ENCODE peak calls at places on chromosomes 2 and 18, in seven cellular contexts. One of them, this sample, is unnamed. For H3K9me3, the result is how much of the 10 kb centered on the place peaks cover.

GRCh38 chr2:46187112-46187618 is 110.0 kb upstream of the EPAS1 start:
- DNase-seq in heart right ventricle: no peak
- DNase-seq in lung: no peak
- DNase-seq in IMR-90: peak
- DNase-seq in GM23248: peak
- DNase-seq in right cardiac atrium: no peak
- DNase-seq in neuronal stem cell: no peak
- DNase-seq in this sample: peak

GRCh38 chr18:47036298-47036874 is 965 bp upstream of the ELOA2 start:
- DNase-seq in heart right ventricle: no peak
- DNase-seq in lung: no peak
- DNase-seq in IMR-90: peak
- DNase-seq in GM23248: peak
- DNase-seq in right cardiac atrium: no peak
- DNase-seq in neuronal stem cell: no peak
- DNase-seq in this sample: peak

GRCh38 chr2:189599245-189599644 is 18.7 kb upstream of the SLC40A1 start:
- DNase-seq in heart right ventricle: no peak
- DNase-seq in lung: no peak
- DNase-seq in IMR-90: peak
- DNase-seq in GM23248: no peak
- DNase-seq in right cardiac atrium: no peak
- DNase-seq in neuronal stem cell: no peak
- DNase-seq in this sample: no peak

GRCh38 chr2:185279999-185280398 is 458.6 kb upstream of the FSIP2 start:
- DNase-seq in heart right ventricle: no peak
- DNase-seq in lung: no peak
- DNase-seq in IMR-90: peak
- DNase-seq in GM23248: peak
- DNase-seq in right cardiac atrium: no peak
- DNase-seq in neuronal stem cell: no peak
- DNase-seq in this sample: no peak

GRCh38 chr18:46462523-46462922 is 194.5 kb downstream of the LOXHD1 start:
- DNase-seq in heart right ventricle: no peak
- DNase-seq in lung: no peak
- DNase-seq in IMR-90: no peak
- DNase-seq in GM23248: no peak
- DNase-seq in right cardiac atrium: no peak
- DNase-seq in neuronal stem cell: no peak
- DNase-seq in this sample: no peak

GRCh38 chr2:214410918-214411554 is at the start of gene VWC2L:
- DNase-seq in heart right ventricle: peak
- DNase-seq in lung: peak
- DNase-seq in IMR-90: peak
- DNase-seq in GM23248: peak
- DNase-seq in right cardiac atrium: peak
- DNase-seq in neuronal stem cell: peak
- DNase-seq in this sample: peak

GRCh38 chr2:231576465-231576864 is 16.2 kb upstream of the TEX44 start:
- DNase-seq in heart right ventricle: no peak
- DNase-seq in lung: no peak
- DNase-seq in IMR-90: no peak
- DNase-seq in GM23248: no peak
- DNase-seq in right cardiac atrium: no peak
- DNase-seq in neuronal stem cell: no peak
- DNase-seq in this sample: no peak

GRCh38 chr2:105645031-105645940 is 99.4 kb upstream of the NCK2 start:
- DNase-seq in heart right ventricle: no peak
- DNase-seq in lung: no peak
- DNase-seq in IMR-90: no peak
- DNase-seq in GM23248: no peak
- DNase-seq in right cardiac atrium: no peak
- DNase-seq in neuronal stem cell: no peak
- DNase-seq in this sample: peak

GRCh38 chr2:207473203-207473865 is 56.4 kb upstream of the CREB1 start:
- DNase-seq in heart right ventricle: no peak
- DNase-seq in lung: peak
- DNase-seq in IMR-90: peak
- DNase-seq in GM23248: peak
- DNase-seq in right cardiac atrium: no peak
- DNase-seq in neuronal stem cell: peak
- DNase-seq in this sample: peak

GRCh38 chr2:85792783-85793441 is 39.1 kb downstream of the ATOH8 start:
- DNase-seq in heart right ventricle: no peak
- DNase-seq in lung: no peak
- DNase-seq in IMR-90: peak
- DNase-seq in GM23248: peak
- DNase-seq in right cardiac atrium: peak
- DNase-seq in neuronal stem cell: no peak
- DNase-seq in this sample: no peak

GRCh38 chr2:122098301-122098700 is 342.9 kb downstream of the TSN start:
- DNase-seq in heart right ventricle: no peak
- DNase-seq in lung: no peak
- DNase-seq in IMR-90: no peak
- DNase-seq in GM23248: peak
- DNase-seq in right cardiac atrium: no peak
- DNase-seq in neuronal stem cell: no peak
- DNase-seq in this sample: no peak

GRCh38 chr18:60070631-60071030 is 170.8 kb downstream of the PMAIP1 start:
- DNase-seq in heart right ventricle: no peak
- DNase-seq in lung: no peak
- DNase-seq in IMR-90: no peak
- DNase-seq in GM23248: no peak
- DNase-seq in right cardiac atrium: no peak
- DNase-seq in neuronal stem cell: no peak
- DNase-seq in this sample: no peak

GRCh38 chr2:62489162-62489561 is 16.8 kb downstream of the TMEM17 start:
- DNase-seq in heart right ventricle: no peak
- DNase-seq in lung: no peak
- DNase-seq in IMR-90: peak
- DNase-seq in GM23248: peak
- DNase-seq in right cardiac atrium: no peak
- DNase-seq in neuronal stem cell: no peak
- DNase-seq in this sample: no peak

GRCh38 chr18:10518595-10519273 is 7.1 kb upstream of the NAPG start:
- DNase-seq in heart right ventricle: peak
- DNase-seq in lung: no peak
- DNase-seq in IMR-90: peak
- DNase-seq in GM23248: peak
- DNase-seq in right cardiac atrium: peak
- DNase-seq in neuronal stem cell: no peak
- DNase-seq in this sample: peak

GRCh38 chr2:88196490-88197087 is 26.4 kb downstream of the THNSL2 start:
- DNase-seq in heart right ventricle: no peak
- DNase-seq in lung: no peak
- DNase-seq in IMR-90: no peak
- DNase-seq in GM23248: no peak
- DNase-seq in right cardiac atrium: no peak
- DNase-seq in neuronal stem cell: no peak
- DNase-seq in this sample: no peak

GRCh38 chr18:35616664-35617423 is 35.3 kb downstream of the GALNT1 start:
- DNase-seq in heart right ventricle: no peak
- DNase-seq in lung: peak
- DNase-seq in IMR-90: peak
- DNase-seq in GM23248: peak
- DNase-seq in right cardiac atrium: no peak
- DNase-seq in neuronal stem cell: no peak
- DNase-seq in this sample: no peak

GRCh38 chr2:217471329-217471728 is 531.5 kb downstream of the TNS1 start:
- DNase-seq in heart right ventricle: no peak
- DNase-seq in lung: no peak
- DNase-seq in IMR-90: peak
- DNase-seq in GM23248: peak
- DNase-seq in right cardiac atrium: no peak
- DNase-seq in neuronal stem cell: no peak
- DNase-seq in this sample: no peak

GRCh38 chr2:220044383-220044782 is 417.0 kb downstream of the SLC4A3 start:
- DNase-seq in heart right ventricle: no peak
- DNase-seq in lung: no peak
- DNase-seq in IMR-90: no peak
- DNase-seq in GM23248: no peak
- DNase-seq in right cardiac atrium: no peak
- DNase-seq in neuronal stem cell: no peak
- DNase-seq in this sample: no peak

GRCh38 chr18:75139226-75139911 is 69.6 kb downstream of the PTGR3 start:
- DNase-seq in heart right ventricle: no peak
- DNase-seq in lung: no peak
- DNase-seq in IMR-90: no peak
- DNase-seq in GM23248: no peak
- DNase-seq in right cardiac atrium: no peak
- DNase-seq in neuronal stem cell: no peak
- DNase-seq in this sample: no peak

GRCh38 chr2:1781291-1782080 is 37.2 kb upstream of the PXDN start:
- DNase-seq in heart right ventricle: no peak
- DNase-seq in lung: no peak
- DNase-seq in IMR-90: no peak
- DNase-seq in GM23248: no peak
- DNase-seq in right cardiac atrium: no peak
- DNase-seq in neuronal stem cell: no peak
- DNase-seq in this sample: no peak

GRCh38 chr2:54099834-54100595 is 15.4 kb upstream of the ACYP2 start:
- DNase-seq in heart right ventricle: no peak
- DNase-seq in lung: no peak
- DNase-seq in IMR-90: no peak
- DNase-seq in GM23248: no peak
- DNase-seq in right cardiac atrium: no peak
- DNase-seq in neuronal stem cell: no peak
- DNase-seq in this sample: no peak

GRCh38 chr2:109609352-109610024 is 4.3 kb downstream of the SEPTIN10 start:
- DNase-seq in heart right ventricle: no peak
- DNase-seq in lung: no peak
- DNase-seq in IMR-90: peak
- DNase-seq in GM23248: peak
- DNase-seq in right cardiac atrium: no peak
- DNase-seq in neuronal stem cell: no peak
- DNase-seq in this sample: no peak

GRCh38 chr2:133591164-133591563 is 22.9 kb upstream of the NCKAP5 start:
- DNase-seq in heart right ventricle: no peak
- DNase-seq in lung: no peak
- DNase-seq in IMR-90: no peak
- DNase-seq in GM23248: peak
- DNase-seq in right cardiac atrium: peak
- DNase-seq in neuronal stem cell: no peak
- DNase-seq in this sample: peak

GRCh38 chr2:15177103-15177502 is 384.0 kb downstream of the NBAS start:
- DNase-seq in heart right ventricle: no peak
- DNase-seq in lung: no peak
- DNase-seq in IMR-90: peak
- DNase-seq in GM23248: peak
- DNase-seq in right cardiac atrium: no peak
- DNase-seq in neuronal stem cell: no peak
- DNase-seq in this sample: no peak

GRCh38 chr2:9141706-9142460 is 64.7 kb upstream of the ASAP2 start:
- DNase-seq in heart right ventricle: no peak
- DNase-seq in lung: no peak
- DNase-seq in IMR-90: no peak
- DNase-seq in GM23248: no peak
- DNase-seq in right cardiac atrium: no peak
- DNase-seq in neuronal stem cell: no peak
- DNase-seq in this sample: no peak

GRCh38 chr2:191352536-191352935 is 107.3 kb downstream of the MYO1B start:
- DNase-seq in heart right ventricle: no peak
- DNase-seq in lung: no peak
- DNase-seq in IMR-90: peak
- DNase-seq in GM23248: peak
- DNase-seq in right cardiac atrium: no peak
- DNase-seq in neuronal stem cell: no peak
- DNase-seq in this sample: no peak

GRCh38 chr2:153917570-153917969 is 45.8 kb downstream of the GALNT13 start:
- DNase-seq in heart right ventricle: no peak
- DNase-seq in lung: no peak
- DNase-seq in IMR-90: no peak
- DNase-seq in GM23248: no peak
- DNase-seq in right cardiac atrium: no peak
- DNase-seq in neuronal stem cell: no peak
- DNase-seq in this sample: no peak

GRCh38 chr2:145563752-145564615 is 1044.1 kb upstream of the ZEB2 start:
- DNase-seq in heart right ventricle: no peak
- DNase-seq in lung: peak
- DNase-seq in IMR-90: peak
- DNase-seq in GM23248: no peak
- DNase-seq in right cardiac atrium: no peak
- DNase-seq in neuronal stem cell: no peak
- DNase-seq in this sample: no peak

GRCh38 chr2:30470426-30470825 is 23.4 kb downstream of the LCLAT1 start:
- DNase-seq in heart right ventricle: no peak
- DNase-seq in lung: no peak
- DNase-seq in IMR-90: no peak
- DNase-seq in GM23248: no peak
- DNase-seq in right cardiac atrium: no peak
- DNase-seq in neuronal stem cell: no peak
- DNase-seq in this sample: no peak

GRCh38 chr18:14922031-14922430 is 174.1 kb downstream of the ANKRD30B start:
- DNase-seq in heart right ventricle: no peak
- DNase-seq in lung: no peak
- DNase-seq in IMR-90: no peak
- DNase-seq in GM23248: no peak
- DNase-seq in right cardiac atrium: no peak
- DNase-seq in neuronal stem cell: no peak
- DNase-seq in this sample: no peak
- H3K9me3 ChIP-seq in heart right ventricle: under half
- H3K9me3 ChIP-seq in lung: under half
- H3K9me3 ChIP-seq in IMR-90: under half
- H3K9me3 ChIP-seq in GM23248: under half
- H3K9me3 ChIP-seq in right cardiac atrium: under half
- H3K9me3 ChIP-seq in neuronal stem cell: under half
- H3K9me3 ChIP-seq in this sample: under half

GRCh38 chr2:127121341-127121740 is 14.4 kb upstream of the BIN1 start:
- DNase-seq in heart right ventricle: no peak
- DNase-seq in lung: no peak
- DNase-seq in IMR-90: no peak
- DNase-seq in GM23248: no peak
- DNase-seq in right cardiac atrium: no peak
- DNase-seq in neuronal stem cell: no peak
- DNase-seq in this sample: no peak
- H3K9me3 ChIP-seq in heart right ventricle: under half
- H3K9me3 ChIP-seq in lung: under half
- H3K9me3 ChIP-seq in IMR-90: under half
- H3K9me3 ChIP-seq in GM23248: under half
- H3K9me3 ChIP-seq in right cardiac atrium: under half
- H3K9me3 ChIP-seq in neuronal stem cell: under half
- H3K9me3 ChIP-seq in this sample: under half

GRCh38 chr2:6846540-6846939 is 19.2 kb downstream of the CMPK2 start:
- DNase-seq in heart right ventricle: no peak
- DNase-seq in lung: no peak
- DNase-seq in IMR-90: no peak
- DNase-seq in GM23248: no peak
- DNase-seq in right cardiac atrium: no peak
- DNase-seq in neuronal stem cell: no peak
- DNase-seq in this sample: no peak
- H3K9me3 ChIP-seq in heart right ventricle: half or more
- H3K9me3 ChIP-seq in lung: under half
- H3K9me3 ChIP-seq in IMR-90: under half
- H3K9me3 ChIP-seq in GM23248: under half
- H3K9me3 ChIP-seq in right cardiac atrium: under half
- H3K9me3 ChIP-seq in neuronal stem cell: half or more
- H3K9me3 ChIP-seq in this sample: under half

DNA sequence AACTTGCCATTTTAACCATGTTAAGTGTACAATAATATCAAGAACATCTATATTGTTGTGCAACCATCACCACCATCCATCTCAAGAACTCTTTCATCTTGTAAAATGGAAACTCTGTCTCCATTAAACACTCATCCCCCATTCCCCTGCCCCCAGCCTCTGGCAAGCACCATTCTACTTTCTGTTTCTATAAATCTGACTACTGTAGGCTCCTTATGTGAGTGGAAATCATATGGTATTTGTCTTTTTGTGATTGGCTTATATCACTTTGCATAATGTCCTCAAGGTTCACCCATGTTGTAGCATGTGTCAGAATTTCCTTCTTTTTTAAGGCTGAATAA is 177.6 kb upstream of the TWIST2 start:
- DNase-seq in heart right ventricle: no peak
- DNase-seq in lung: no peak
- DNase-seq in IMR-90: no peak
- DNase-seq in GM23248: no peak
- DNase-seq in right cardiac atrium: no peak
- DNase-seq in neuronal stem cell: no peak
- DNase-seq in this sample: no peak
- H3K9me3 ChIP-seq in heart right ventricle: under half
- H3K9me3 ChIP-seq in lung: under half
- H3K9me3 ChIP-seq in IMR-90: under half
- H3K9me3 ChIP-seq in GM23248: under half
- H3K9me3 ChIP-seq in right cardiac atrium: under half
- H3K9me3 ChIP-seq in neuronal stem cell: under half
- H3K9me3 ChIP-seq in this sample: under half

This sample was measured in testis.